ENCODE peak calls at places on chromosomes 6 and 20, in nine cellular contexts. One of them, this sample, is unnamed.

GRCh38 chr6:111416529-111416928 is 66.5 kb downstream of the REV3L start:
- DNase-seq in K562: no peak
- DNase-seq in A549: no peak
- DNase-seq in cardiac muscle cell: no peak
- DNase-seq in suprapubic skin: no peak
- DNase-seq in heart right ventricle: no peak
- DNase-seq in PC-9: no peak
- DNase-seq in CD8-positive, alpha-beta T cell: no peak
- DNase-seq in AG04450: no peak
- DNase-seq in this sample: no peak

GRCh38 chr6:101393291-101394251 is at the start of gene GRIK2:
- DNase-seq in K562: peak
- DNase-seq in A549: no peak
- DNase-seq in cardiac muscle cell: peak
- DNase-seq in suprapubic skin: no peak
- DNase-seq in heart right ventricle: no peak
- DNase-seq in PC-9: peak
- DNase-seq in CD8-positive, alpha-beta T cell: no peak
- DNase-seq in AG04450: no peak
- DNase-seq in this sample: peak

GRCh38 chr6:36139991-36140710 is 9.8 kb downstream of the MAPK13 start:
- DNase-seq in K562: peak
- DNase-seq in A549: no peak
- DNase-seq in cardiac muscle cell: no peak
- DNase-seq in suprapubic skin: no peak
- DNase-seq in heart right ventricle: no peak
- DNase-seq in PC-9: no peak
- DNase-seq in CD8-positive, alpha-beta T cell: no peak
- DNase-seq in AG04450: no peak
- DNase-seq in this sample: no peak

GRCh38 chr20:1423625-1424106 is 30.8 kb upstream of the FKBP1A start:
- DNase-seq in K562: peak
- DNase-seq in A549: peak
- DNase-seq in cardiac muscle cell: peak
- DNase-seq in suprapubic skin: no peak
- DNase-seq in heart right ventricle: no peak
- DNase-seq in PC-9: no peak
- DNase-seq in CD8-positive, alpha-beta T cell: no peak
- DNase-seq in AG04450: no peak
- DNase-seq in this sample: no peak

GRCh38 chr20:25321991-25322390 is 68.6 kb downstream of the ABHD12 start:
- DNase-seq in K562: no peak
- DNase-seq in A549: no peak
- DNase-seq in cardiac muscle cell: no peak
- DNase-seq in suprapubic skin: no peak
- DNase-seq in heart right ventricle: no peak
- DNase-seq in PC-9: no peak
- DNase-seq in CD8-positive, alpha-beta T cell: no peak
- DNase-seq in AG04450: no peak
- DNase-seq in this sample: no peak

GRCh38 chr20:40663991-40664880 is 24.8 kb downstream of the MAFB start:
- DNase-seq in K562: no peak
- DNase-seq in A549: no peak
- DNase-seq in cardiac muscle cell: no peak
- DNase-seq in suprapubic skin: no peak
- DNase-seq in heart right ventricle: no peak
- DNase-seq in PC-9: peak
- DNase-seq in CD8-positive, alpha-beta T cell: no peak
- DNase-seq in AG04450: no peak
- DNase-seq in this sample: peak

GRCh38 chr20:34753706-34754461 is 49.7 kb downstream of the TP53INP2 start:
- DNase-seq in K562: no peak
- DNase-seq in A549: no peak
- DNase-seq in cardiac muscle cell: no peak
- DNase-seq in suprapubic skin: no peak
- DNase-seq in heart right ventricle: no peak
- DNase-seq in PC-9: no peak
- DNase-seq in CD8-positive, alpha-beta T cell: no peak
- DNase-seq in AG04450: peak
- DNase-seq in this sample: no peak

GRCh38 chr20:62333820-62334595 is 31.2 kb downstream of the ADRM1 start:
- DNase-seq in K562: no peak
- DNase-seq in A549: no peak
- DNase-seq in cardiac muscle cell: no peak
- DNase-seq in suprapubic skin: no peak
- DNase-seq in heart right ventricle: no peak
- DNase-seq in PC-9: no peak
- DNase-seq in CD8-positive, alpha-beta T cell: no peak
- DNase-seq in AG04450: no peak
- DNase-seq in this sample: no peak

GRCh38 chr6:95364016-95364604 is 213.2 kb upstream of the MANEA start:
- DNase-seq in K562: peak
- DNase-seq in A549: peak
- DNase-seq in cardiac muscle cell: peak
- DNase-seq in suprapubic skin: no peak
- DNase-seq in heart right ventricle: no peak
- DNase-seq in PC-9: no peak
- DNase-seq in CD8-positive, alpha-beta T cell: no peak
- DNase-seq in AG04450: no peak
- DNase-seq in this sample: peak

GRCh38 chr20:56429496-56429895 is 17.4 kb downstream of the CASS4 start:
- DNase-seq in K562: peak
- DNase-seq in A549: no peak
- DNase-seq in cardiac muscle cell: peak
- DNase-seq in suprapubic skin: no peak
- DNase-seq in heart right ventricle: no peak
- DNase-seq in PC-9: no peak
- DNase-seq in CD8-positive, alpha-beta T cell: no peak
- DNase-seq in AG04450: no peak
- DNase-seq in this sample: no peak

GRCh38 chr20:46151936-46152335 is 33.8 kb downstream of the CD40 start:
- DNase-seq in K562: peak
- DNase-seq in A549: peak
- DNase-seq in cardiac muscle cell: no peak
- DNase-seq in suprapubic skin: no peak
- DNase-seq in heart right ventricle: no peak
- DNase-seq in PC-9: peak
- DNase-seq in CD8-positive, alpha-beta T cell: no peak
- DNase-seq in AG04450: no peak
- DNase-seq in this sample: peak

GRCh38 chr6:106512958-106513480 is 116.3 kb downstream of the RTN4IP1 start:
- DNase-seq in K562: no peak
- DNase-seq in A549: no peak
- DNase-seq in cardiac muscle cell: no peak
- DNase-seq in suprapubic skin: no peak
- DNase-seq in heart right ventricle: no peak
- DNase-seq in PC-9: no peak
- DNase-seq in CD8-positive, alpha-beta T cell: no peak
- DNase-seq in AG04450: no peak
- DNase-seq in this sample: no peak

GRCh38 chr6:106510090-106510970 is 119.0 kb downstream of the RTN4IP1 start:
- DNase-seq in K562: no peak
- DNase-seq in A549: peak
- DNase-seq in cardiac muscle cell: peak
- DNase-seq in suprapubic skin: peak
- DNase-seq in heart right ventricle: peak
- DNase-seq in PC-9: peak
- DNase-seq in CD8-positive, alpha-beta T cell: peak
- DNase-seq in AG04450: no peak
- DNase-seq in this sample: peak

GRCh38 chr6:106509420-106510089 is 119.7 kb downstream of the RTN4IP1 start:
- DNase-seq in K562: no peak
- DNase-seq in A549: no peak
- DNase-seq in cardiac muscle cell: no peak
- DNase-seq in suprapubic skin: no peak
- DNase-seq in heart right ventricle: no peak
- DNase-seq in PC-9: no peak
- DNase-seq in CD8-positive, alpha-beta T cell: peak
- DNase-seq in AG04450: no peak
- DNase-seq in this sample: no peak

GRCh38 chr6:106512048-106512957 is 117.0 kb downstream of the RTN4IP1 start:
- DNase-seq in K562: no peak
- DNase-seq in A549: peak
- DNase-seq in cardiac muscle cell: peak
- DNase-seq in suprapubic skin: peak
- DNase-seq in heart right ventricle: peak
- DNase-seq in PC-9: peak
- DNase-seq in CD8-positive, alpha-beta T cell: peak
- DNase-seq in AG04450: no peak
- DNase-seq in this sample: no peak

DNA sequence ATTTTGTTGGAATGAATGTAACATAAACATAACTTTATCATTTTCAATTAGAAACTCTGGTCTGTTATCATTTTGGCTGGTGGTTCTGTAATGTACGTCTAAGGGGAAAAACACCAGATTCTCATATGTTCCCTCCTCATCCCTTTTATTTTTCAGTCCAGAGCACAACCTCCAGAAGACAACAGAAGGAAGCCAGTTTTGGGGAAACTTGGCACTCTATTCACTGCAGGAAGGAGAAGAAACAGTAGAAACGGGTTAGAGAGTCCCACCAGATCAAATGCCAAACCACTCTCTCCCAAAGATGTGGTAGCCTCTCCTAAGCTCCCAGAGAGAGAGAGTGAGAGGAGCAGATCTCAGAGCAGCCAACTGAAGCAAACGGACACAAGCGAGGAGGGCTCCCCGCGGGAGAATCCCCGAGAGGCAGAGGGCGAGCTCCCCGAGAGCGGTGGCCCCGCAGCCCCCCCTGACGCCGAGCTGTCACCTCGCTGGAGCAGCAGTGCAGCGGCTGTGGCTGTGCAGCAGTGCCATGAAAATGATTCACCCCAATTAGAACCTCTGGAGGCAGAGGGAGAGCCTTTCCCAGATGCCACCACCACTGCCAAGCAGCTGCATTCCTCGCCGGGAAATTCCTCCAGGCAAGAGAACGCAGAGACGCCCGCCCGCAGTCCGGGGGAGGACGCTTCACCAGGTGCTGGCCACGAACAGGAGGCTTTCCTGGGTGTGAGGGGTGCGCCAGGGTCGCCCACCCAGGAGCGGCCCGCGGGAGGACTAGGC is 117.8 kb downstream of the RTN4IP1 start:
- DNase-seq in K562: no peak
- DNase-seq in A549: no peak
- DNase-seq in cardiac muscle cell: peak
- DNase-seq in suprapubic skin: peak
- DNase-seq in heart right ventricle: no peak
- DNase-seq in PC-9: peak
- DNase-seq in CD8-positive, alpha-beta T cell: peak
- DNase-seq in AG04450: no peak
- DNase-seq in this sample: peak
- H3K27ac ChIP-seq in K562: no peak
- H3K27ac ChIP-seq in A549: peak
- H3K27ac ChIP-seq in cardiac muscle cell: no peak
- H3K27ac ChIP-seq in suprapubic skin: peak
- H3K27ac ChIP-seq in heart right ventricle: peak
- H3K27ac ChIP-seq in PC-9: peak
- H3K27ac ChIP-seq in CD8-positive, alpha-beta T cell: peak
- H3K27ac ChIP-seq in AG04450: no peak
- H3K27ac ChIP-seq in this sample: peak

GRCh38 chr6:141580988-141581387 is 551.7 kb upstream of the GJE1 start:
- DNase-seq in K562: no peak
- DNase-seq in A549: no peak
- DNase-seq in cardiac muscle cell: peak
- DNase-seq in suprapubic skin: no peak
- DNase-seq in heart right ventricle: no peak
- DNase-seq in PC-9: no peak
- DNase-seq in CD8-positive, alpha-beta T cell: no peak
- DNase-seq in AG04450: no peak
- DNase-seq in this sample: peak
- TF ChIP-seq CTCF in K562: no peak
- TF ChIP-seq CTCF in A549: no peak
- TF ChIP-seq CTCF in cardiac muscle cell: no peak
- TF ChIP-seq CTCF in suprapubic skin: no peak
- TF ChIP-seq CTCF in heart right ventricle: no peak
- TF ChIP-seq CTCF in PC-9: no peak
- TF ChIP-seq CTCF in CD8-positive, alpha-beta T cell: no peak
- TF ChIP-seq CTCF in AG04450: no peak
- TF ChIP-seq CTCF in this sample: no peak

GRCh38 chr6:183668-184067 is 108.6 kb upstream of the DUSP22 start:
- DNase-seq in K562: no peak
- DNase-seq in A549: no peak
- DNase-seq in cardiac muscle cell: no peak
- DNase-seq in suprapubic skin: no peak
- DNase-seq in heart right ventricle: no peak
- DNase-seq in PC-9: no peak
- DNase-seq in CD8-positive, alpha-beta T cell: no peak
- DNase-seq in AG04450: no peak
- DNase-seq in this sample: no peak

GRCh38 chr6:179340-179950 is 112.8 kb upstream of the DUSP22 start:
- DNase-seq in K562: no peak
- DNase-seq in A549: no peak
- DNase-seq in cardiac muscle cell: no peak
- DNase-seq in suprapubic skin: no peak
- DNase-seq in heart right ventricle: no peak
- DNase-seq in PC-9: no peak
- DNase-seq in CD8-positive, alpha-beta T cell: no peak
- DNase-seq in AG04450: no peak
- DNase-seq in this sample: no peak

GRCh38 chr6:181049-181654 is 111.1 kb upstream of the DUSP22 start:
- DNase-seq in K562: no peak
- DNase-seq in A549: no peak
- DNase-seq in cardiac muscle cell: no peak
- DNase-seq in suprapubic skin: no peak
- DNase-seq in heart right ventricle: no peak
- DNase-seq in PC-9: no peak
- DNase-seq in CD8-positive, alpha-beta T cell: no peak
- DNase-seq in AG04450: no peak
- DNase-seq in this sample: no peak

GRCh38 chr6:178119-178518 is 114.2 kb upstream of the DUSP22 start:
- DNase-seq in K562: no peak
- DNase-seq in A549: no peak
- DNase-seq in cardiac muscle cell: no peak
- DNase-seq in suprapubic skin: no peak
- DNase-seq in heart right ventricle: no peak
- DNase-seq in PC-9: no peak
- DNase-seq in CD8-positive, alpha-beta T cell: no peak
- DNase-seq in AG04450: no peak
- DNase-seq in this sample: no peak

DNA sequence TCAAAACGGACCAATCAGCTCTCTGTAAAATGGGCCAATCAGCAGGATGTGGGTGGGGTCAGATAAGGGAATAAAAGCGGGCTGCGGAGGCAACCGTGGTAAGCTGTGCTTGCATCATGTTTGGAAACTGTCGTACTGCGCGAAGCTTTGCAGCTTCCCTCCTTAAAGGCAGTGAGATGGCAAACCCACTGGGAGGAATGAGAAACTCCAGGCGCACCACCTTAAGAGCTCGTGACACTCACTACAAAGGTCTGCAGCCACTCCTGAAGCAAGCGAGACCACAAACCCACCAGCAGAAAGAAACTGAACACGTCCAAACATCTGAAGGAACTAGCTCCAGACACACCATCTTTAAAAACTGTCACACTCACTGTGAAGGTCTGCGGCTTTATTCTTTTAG is 112.0 kb upstream of the DUSP22 start:
- DNase-seq in K562: no peak
- DNase-seq in A549: no peak
- DNase-seq in cardiac muscle cell: no peak
- DNase-seq in suprapubic skin: no peak
- DNase-seq in heart right ventricle: no peak
- DNase-seq in PC-9: no peak
- DNase-seq in CD8-positive, alpha-beta T cell: peak
- DNase-seq in AG04450: no peak
- DNase-seq in this sample: no peak
- H3K27ac ChIP-seq in K562: no peak
- H3K27ac ChIP-seq in A549: no peak
- H3K27ac ChIP-seq in cardiac muscle cell: no peak
- H3K27ac ChIP-seq in suprapubic skin: no peak
- H3K27ac ChIP-seq in heart right ventricle: no peak
- H3K27ac ChIP-seq in PC-9: no peak
- H3K27ac ChIP-seq in CD8-positive, alpha-beta T cell: no peak
- H3K27ac ChIP-seq in AG04450: no peak
- H3K27ac ChIP-seq in this sample: no peak

GRCh38 chr6:98039876-98040605 is 757.0 kb upstream of the MMS22L start:
- DNase-seq in K562: no peak
- DNase-seq in A549: no peak
- DNase-seq in cardiac muscle cell: peak
- DNase-seq in suprapubic skin: no peak
- DNase-seq in heart right ventricle: no peak
- DNase-seq in PC-9: peak
- DNase-seq in CD8-positive, alpha-beta T cell: no peak
- DNase-seq in AG04450: no peak
- DNase-seq in this sample: no peak
- TF ChIP-seq CTCF in K562: no peak
- TF ChIP-seq CTCF in A549: no peak
- TF ChIP-seq CTCF in cardiac muscle cell: no peak
- TF ChIP-seq CTCF in suprapubic skin: no peak
- TF ChIP-seq CTCF in heart right ventricle: no peak
- TF ChIP-seq CTCF in PC-9: peak
- TF ChIP-seq CTCF in CD8-positive, alpha-beta T cell: no peak
- TF ChIP-seq CTCF in AG04450: no peak
- TF ChIP-seq CTCF in this sample: no peak

This sample was measured in RWPE1.